ENCODE peak calls at places on chromosomes 2 and 18, in eight cellular contexts. F is ELF-1; R is CD8-positive, alpha-beta memory T cell; Z is naive thymus-derived CD4-positive, alpha-beta T cell; A is endothelial cell; K is left kidney; E is GM13977; W is PC-9. O is an unnamed sample.

GRCh38 chr18:39946623-39947061 is 2008.4 kb upstream of the PIK3C3 start:
- DNase-seq in K (no peak), Z (no peak), E (no peak), A (no peak), F (no peak), W (peak), R (no peak), O (peak)

GRCh38 chr2:241854342-241855244 is 4.1 kb downstream of the PDCD1 start:
- DNase-seq in A (peak), K (no peak), R (no peak), E (no peak), Z (no peak), W (no peak), F (no peak), O (no peak)

GRCh38 chr2:58635801-58636375 is 394.8 kb upstream of the FANCL start:
- DNase-seq in W (no peak), Z (no peak), E (no peak), R (no peak), A (no peak), F (no peak), K (no peak), O (no peak)

GRCh38 chr2:168699834-168700417 is 102.5 kb upstream of the NOSTRIN start:
- DNase-seq in R (no peak), F (no peak), E (no peak), K (peak), W (no peak), Z (no peak), A (no peak), O (no peak)

GRCh38 chr2:176650101-176650500 is 380.9 kb downstream of the MTX2 start:
- DNase-seq in K (peak), A (no peak), W (no peak), R (no peak), E (no peak), Z (no peak), F (no peak), O (no peak)

GRCh38 chr2:141728886-141729285 is 401.9 kb downstream of the LRP1B start:
- DNase-seq in W (no peak), F (peak), R (no peak), E (no peak), K (no peak), A (no peak), Z (no peak), O (no peak)

GRCh38 chr2:176677746-176678145 is 408.5 kb downstream of the MTX2 start:
- DNase-seq in K (no peak), F (no peak), W (no peak), E (no peak), R (no peak), Z (no peak), A (no peak), O (no peak)

GRCh38 chr2:18912225-18912888 is 323.0 kb upstream of the NT5C1B start:
- DNase-seq in K (no peak), Z (no peak), A (no peak), R (no peak), E (no peak), F (no peak), W (no peak), O (no peak)

GRCh38 chr2:158990397-158991209 is 22.2 kb downstream of the TANC1 start:
- DNase-seq in F (peak), A (no peak), K (no peak), Z (no peak), E (no peak), R (no peak), W (peak), O (peak)

GRCh38 chr2:24083567-24084385 is 858 bp downstream of the TP53I3 start:
- DNase-seq in W (peak), K (peak), Z (no peak), A (no peak), R (no peak), F (peak), E (peak), O (peak)

GRCh38 chr2:1517786-1518500 is 104.7 kb downstream of the TPO start:
- DNase-seq in A (no peak), E (no peak), F (no peak), K (no peak), W (no peak), Z (no peak), R (no peak), O (no peak)

GRCh38 chr2:109497447-109497846 is 116.3 kb downstream of the SEPTIN10 start:
- DNase-seq in Z (no peak), K (peak), F (no peak), A (no peak), E (no peak), W (no peak), R (no peak), O (peak)

GRCh38 chr2:10954856-10955818 is 43.4 kb downstream of the KCNF1 start:
- DNase-seq in E (no peak), F (no peak), W (peak), A (no peak), R (no peak), K (no peak), Z (no peak), O (no peak)

GRCh38 chr2:15769235-15769634 is 171.1 kb upstream of the MYCN start:
- DNase-seq in R (no peak), K (no peak), A (no peak), Z (no peak), F (no peak), E (no peak), W (no peak), O (no peak)

GRCh38 chr2:215022418-215022817 is 116.0 kb downstream of the ABCA12 start:
- DNase-seq in R (no peak), K (no peak), F (no peak), A (no peak), W (no peak), Z (no peak), E (peak), O (peak)

GRCh38 chr2:218284106-218284811 is 8.0 kb downstream of the TMBIM1 start:
- DNase-seq in E (peak), W (peak), R (peak), A (no peak), F (peak), Z (no peak), K (no peak), O (peak)

GRCh38 chr2:10120938-10121574 is 1.5 kb upstream of the RRM2 start:
- DNase-seq in R (no peak), Z (no peak), W (peak), E (peak), F (no peak), A (no peak), K (peak), O (peak)

GRCh38 chr2:131104487-131105155 is 515 bp upstream of the PLEKHB2 start:
- DNase-seq in W (peak), E (peak), R (peak), A (no peak), K (peak), Z (peak), F (no peak), O (peak)

GRCh38 chr2:219125886-219126270 is 34.7 kb downstream of the NHEJ1 start:
- DNase-seq in R (no peak), A (no peak), E (no peak), F (no peak), K (no peak), W (no peak), Z (no peak), O (no peak)

GRCh38 chr2:36538345-36538744 is 59.6 kb downstream of the FEZ2 start:
- DNase-seq in K (no peak), E (no peak), W (no peak), F (no peak), Z (no peak), R (no peak), A (no peak), O (no peak)

GRCh38 chr2:135820003-135820618 is 16.9 kb downstream of the LCT start:
- DNase-seq in R (peak), E (peak), K (no peak), Z (peak), F (no peak), A (no peak), W (no peak), O (peak)

GRCh38 chr2:241185961-241186360 is 2.5 kb upstream of the ANO7 start:
- DNase-seq in K (no peak), Z (no peak), R (no peak), W (no peak), A (no peak), F (no peak), E (no peak), O (no peak)

GRCh38 chr2:204604061-204604460 is 58.8 kb downstream of the PARD3B start:
- DNase-seq in E (no peak), R (no peak), Z (no peak), W (no peak), F (no peak), K (no peak), A (no peak), O (no peak)

GRCh38 chr2:197498937-197499593 is 575 bp downstream of the HSPD1 start:
- DNase-seq in A (peak), E (peak), K (peak), W (peak), F (peak), R (peak), Z (peak), O (peak)

GRCh38 chr2:45813003-45813601 is 161.6 kb downstream of the PRKCE start:
- DNase-seq in F (peak), E (no peak), Z (no peak), R (no peak), K (peak), A (no peak), W (no peak), O (peak)

GRCh38 chr2:133847591-133847990 is 279.3 kb upstream of the NCKAP5 start:
- DNase-seq in Z (no peak), K (no peak), R (no peak), W (no peak), E (no peak), F (no peak), A (no peak), O (no peak)